ENCODE peak calls at places on chromosome 2, in five cellular contexts. R, G, N, V and J are unnamed samples.

GRCh38 chr2:71889991-71890684 is 257.5 kb downstream of the CYP26B1 start:
- DNase-seq in R (no peak), G (no peak), N (no peak), V (peak; percentile 97), J (no peak)

GRCh38 chr2:102453497-102453896 is 19.5 kb upstream of the SLC9A4 start:
- DNase-seq in R (no peak), G (no peak), N (no peak), V (no peak), J (no peak)

GRCh38 chr2:15042824-15043223 is 410.3 kb downstream of the LRATD1 start:
- DNase-seq in R (no peak), G (no peak), N (no peak), V (peak; percentile 68), J (no peak)

GRCh38 chr2:237669129-237669627 is 41.8 kb downstream of the LRRFIP1 start:
- DNase-seq in R (no peak), G (no peak), N (no peak), V (peak; percentile 20), J (no peak)

GRCh38 chr2:117432746-117433145 is 381.7 kb upstream of the DDX18 start:
- DNase-seq in R (peak; percentile 42), G (no peak), N (no peak), V (no peak), J (no peak)

GRCh38 chr2:118604831-118605230 is 242.6 kb downstream of the EN1 start:
- DNase-seq in R (no peak), G (no peak), N (no peak), V (no peak), J (no peak)

GRCh38 chr2:19859565-19859964 is 42.2 kb downstream of the TTC32 start:
- DNase-seq in R (no peak), G (no peak), N (no peak), V (no peak), J (no peak)

GRCh38 chr2:240953426-240954425 is 44.7 kb upstream of the SNED1 start:
- DNase-seq in R (no peak), G (no peak), N (no peak), V (no peak), J (no peak)

GRCh38 chr2:181354626-181355025 is 102.6 kb upstream of the ITGA4 start:
- DNase-seq in R (no peak), G (no peak), N (no peak), V (peak; percentile 91), J (no peak)

GRCh38 chr2:237281900-237282306 is 132.1 kb downstream of the COL6A3 start:
- DNase-seq in R (no peak), G (no peak), N (no peak), V (peak; percentile 96), J (no peak)

GRCh38 chr2:3254438-3254941 is 123.1 kb downstream of the EIPR1 start:
- DNase-seq in R (no peak), G (no peak), N (no peak), V (no peak), J (no peak)

GRCh38 chr2:25894135-25894830 is 16.0 kb upstream of the ASXL2 start:
- DNase-seq in R (no peak), G (no peak), N (no peak), V (peak; percentile 23), J (no peak)

GRCh38 chr2:240589850-240590525 is 3.5 kb downstream of the CAPN10 start:
- DNase-seq in R (no peak), G (no peak), N (no peak), V (no peak), J (no peak)

GRCh38 chr2:188598551-188598950 is 306.9 kb downstream of the GULP1 start:
- DNase-seq in R (no peak), G (no peak), N (no peak), V (no peak), J (no peak)

GRCh38 chr2:240733803-240734495 is 42.3 kb downstream of the AQP12A start:
- DNase-seq in R (no peak), G (no peak), N (peak; percentile 27), V (no peak), J (no peak)

GRCh38 chr2:215764441-215765048 is 248.8 kb downstream of the MREG start:
- DNase-seq in R (no peak), G (no peak), N (no peak), V (peak; percentile 75), J (no peak)
- H4K20me1 ChIP-seq in R (no peaks in the 10 kb centered on the region), G (no peaks in the 10 kb centered on the region), N (no peaks in the 10 kb centered on the region), V (no peaks in the 10 kb centered on the region), J (no peaks in the 10 kb centered on the region)

GRCh38 chr2:239324456-239324855 is 76.4 kb downstream of the HDAC4 start:
- DNase-seq in R (no peak), G (no peak), N (no peak), V (no peak), J (peak; percentile 53)

GRCh38 chr2:239321596-239322413 is 79.0 kb downstream of the HDAC4 start:
- DNase-seq in R (no peak), G (no peak), N (no peak), V (no peak), J (peak; percentile 92)

GRCh38 chr2:239323473-239323872 is 77.3 kb downstream of the HDAC4 start:
- DNase-seq in R (no peak), G (no peak), N (no peak), V (no peak), J (peak; percentile 76)

GRCh38 chr2:239319261-239319661 is 81.6 kb downstream of the HDAC4 start:
- DNase-seq in R (peak; percentile 26), G (no peak), N (no peak), V (peak; percentile 41), J (no peak)

DNA sequence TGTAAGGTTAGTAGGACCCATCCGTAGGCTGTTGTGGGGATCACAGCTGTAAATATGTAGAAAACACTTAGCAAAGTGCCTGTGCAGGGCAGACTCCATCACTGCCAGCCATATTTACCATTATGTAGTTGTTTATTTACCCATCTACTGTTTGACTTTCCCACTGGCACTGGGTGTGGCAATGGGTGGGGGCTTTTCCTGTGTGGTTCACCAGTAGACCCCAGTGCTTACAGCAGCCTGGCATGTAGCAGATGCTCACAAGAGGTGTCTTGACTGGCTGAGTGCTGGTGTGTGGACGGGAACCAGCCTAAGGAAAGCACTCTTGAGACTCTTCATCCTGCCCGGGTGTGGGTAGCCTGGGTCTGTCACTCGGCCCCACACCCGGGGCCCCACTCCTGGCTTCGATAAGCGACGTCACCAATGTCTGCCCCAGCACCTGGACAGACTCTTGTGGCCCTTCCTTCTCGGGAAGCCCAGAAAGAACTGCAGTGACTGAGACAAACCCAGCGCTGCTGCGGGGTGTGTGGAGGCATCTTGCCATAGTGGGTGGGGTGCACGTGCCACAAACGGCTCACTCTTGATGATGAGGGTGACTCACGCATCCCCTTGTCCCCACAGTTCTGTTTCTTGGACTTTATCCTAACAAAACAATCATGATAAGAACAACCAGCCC is 78.3 kb downstream of the HDAC4 start:
- DNase-seq in R (no peak), G (no peak), N (no peak), V (peak; percentile 75), J (peak; percentile 88)
- H4K20me1 ChIP-seq in R (no peaks in the 10 kb centered on the region), G (peaks cover 4% of the 10 kb centered on the region), N (peaks cover 39% of the 10 kb centered on the region), V (peaks cover 3% of the 10 kb centered on the region), J (peaks cover 18% of the 10 kb centered on the region)

GRCh38 chr2:47842846-47843245 is 59.9 kb downstream of the MSH6 start:
- DNase-seq in R (no peak), G (no peak), N (no peak), V (peak; percentile 26), J (no peak)
- H4K20me1 ChIP-seq in R (peaks cover 8% of the 10 kb centered on the region), G (peaks cover 34% of the 10 kb centered on the region), N (peaks cover 54% of the 10 kb centered on the region), V (no peaks in the 10 kb centered on the region), J (peaks cover 43% of the 10 kb centered on the region)

GRCh38 chr2:24342110-24342910 is 18.0 kb downstream of the ITSN2 start:
- DNase-seq in R (no peak), G (no peak), N (no peak), V (no peak), J (no peak)

GRCh38 chr2:24334245-24334633 is 26.1 kb downstream of the ITSN2 start:
- DNase-seq in R (no peak), G (no peak), N (no peak), V (no peak), J (no peak)

GRCh38 chr2:24333019-24333540 is 27.3 kb downstream of the ITSN2 start:
- DNase-seq in R (no peak), G (no peak), N (no peak), V (no peak), J (no peak)

GRCh38 chr2:24339856-24340262 is 20.5 kb downstream of the ITSN2 start:
- DNase-seq in R (no peak), G (no peak), N (no peak), V (no peak), J (no peak)

GRCh38 chr2:24337958-24338357 is 22.4 kb downstream of the ITSN2 start:
- DNase-seq in R (no peak), G (peak; percentile 36), N (no peak), V (no peak), J (no peak)
- H4K20me1 ChIP-seq in R (no peaks in the 10 kb centered on the region), G (no peaks in the 10 kb centered on the region), N (no peaks in the 10 kb centered on the region), V (peaks cover 4% of the 10 kb centered on the region), J (peaks cover 3% of the 10 kb centered on the region)

DNA sequence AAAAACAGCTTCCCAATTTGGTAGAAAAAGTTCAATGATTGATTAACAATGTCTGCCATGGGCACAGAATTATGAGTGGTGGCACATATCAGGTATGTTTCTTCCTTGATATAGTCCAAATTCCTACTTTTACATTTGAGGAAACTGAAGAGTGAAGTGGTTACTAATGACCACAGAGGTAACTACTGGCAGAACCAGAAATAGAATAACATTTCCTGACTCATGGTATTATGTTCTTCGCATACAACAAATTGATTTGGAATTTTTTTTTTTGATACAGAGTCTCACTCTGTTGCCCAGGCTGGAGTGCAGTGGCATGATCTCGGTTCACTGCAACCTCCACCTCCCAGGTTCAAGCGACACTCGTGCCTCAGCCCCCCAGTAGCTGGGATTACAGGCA is 6.0 kb upstream of the NFE2L2 start:
- DNase-seq in R (no peak), G (no peak), N (no peak), V (no peak), J (no peak)
- H4K20me1 ChIP-seq in R (no peaks in the 10 kb centered on the region), G (no peaks in the 10 kb centered on the region), N (no peaks in the 10 kb centered on the region), V (no peaks in the 10 kb centered on the region), J (no peaks in the 10 kb centered on the region)

DNA sequence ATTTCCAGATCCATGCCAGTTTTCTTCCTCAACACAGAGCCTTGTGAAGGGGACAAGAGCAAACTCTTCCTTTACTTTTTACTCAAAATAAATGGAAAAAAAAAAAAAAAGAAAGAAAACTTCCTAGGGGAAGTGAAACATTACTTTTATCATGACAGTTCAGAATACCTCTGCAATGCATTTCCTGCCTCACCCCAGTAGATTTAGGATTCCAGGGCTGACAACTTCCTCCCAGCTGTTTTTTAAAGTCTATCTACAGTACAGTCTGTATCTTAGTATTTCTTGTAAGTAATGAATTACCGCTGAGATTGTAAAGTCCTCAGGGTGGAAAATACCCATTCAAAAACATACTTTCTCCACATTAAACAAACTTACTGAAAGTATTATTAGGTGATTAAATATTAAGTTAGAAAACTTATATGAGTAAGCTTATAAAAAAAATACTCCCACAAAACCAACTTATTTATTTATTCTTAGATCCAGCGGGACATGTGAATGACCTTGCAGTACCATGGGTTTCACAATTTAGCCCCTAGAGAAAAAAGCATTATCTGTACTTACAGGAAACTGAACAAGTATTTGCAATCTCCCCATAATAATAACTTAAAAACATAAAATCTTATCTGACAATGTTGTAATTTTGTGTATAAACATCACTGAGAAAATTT is 117.7 kb downstream of the RBMS1 start:
- DNase-seq in R (peak; percentile 35), G (no peak), N (no peak), V (no peak), J (peak; percentile 27)
- H4K20me1 ChIP-seq in R (no peaks in the 10 kb centered on the region), G (peaks cover 5% of the 10 kb centered on the region), N (peaks cover 100% of the 10 kb centered on the region), V (no peaks in the 10 kb centered on the region), J (peaks cover 21% of the 10 kb centered on the region)